ENCODE peak calls at places on chromosomes 1 and 21, in eight cellular contexts. R is tibial nerve, O is cardiac muscle cell, M is bronchial epithelial cell, W is vagina, K is GM12878, X is adrenal gland, I is IMR-90. S is an unnamed sample.

GRCh38 chr1:161013104-161013590 is 7.8 kb downstream of the F11R start:
- DNase-seq in R (no peak), O (peak), M (peak), W (no peak), K (no peak), X (peak), I (peak), S (no peak)

GRCh38 chr1:21909787-21910503 is 27.2 kb downstream of the HSPG2 start:
- DNase-seq in R (no peak), O (peak), M (peak), W (no peak), K (peak), X (peak), I (peak), S (peak)

GRCh38 chr1:173715538-173715844 is 710 bp downstream of the KLHL20 start:
- DNase-seq in R (no peak), O (no peak), M (peak), W (no peak), K (peak), X (no peak), I (no peak), S (no peak)

GRCh38 chr1:155277896-155278688 is 829 bp downstream of the HCN3 start:
- DNase-seq in R (no peak), O (peak), M (peak), W (no peak), K (no peak), X (peak), I (peak), S (peak)

GRCh38 chr1:151166506-151166956 is 587 bp downstream of the SCNM1 start:
- DNase-seq in R (no peak), O (peak), M (peak), W (no peak), K (no peak), X (no peak), I (peak), S (no peak)

GRCh38 chr1:185821612-185822385 is 87.6 kb downstream of the HMCN1 start:
- DNase-seq in R (no peak), O (no peak), M (peak), W (no peak), K (no peak), X (no peak), I (no peak), S (no peak)

GRCh38 chr1:246836647-246837046 is 95.1 kb downstream of the AHCTF1 start:
- DNase-seq in R (no peak), O (peak), M (no peak), W (no peak), K (no peak), X (no peak), I (no peak), S (no peak)

GRCh38 chr1:112625696-112626095 is 6.1 kb downstream of the CAPZA1 start:
- DNase-seq in R (no peak), O (peak), M (no peak), W (no peak), K (no peak), X (peak), I (no peak), S (no peak)

GRCh38 chr1:29830383-29830782 is 594.1 kb downstream of the PTPRU start:
- DNase-seq in R (no peak), O (no peak), M (no peak), W (peak), K (no peak), X (no peak), I (no peak), S (no peak)

GRCh38 chr1:221729771-221730170 is 12.1 kb downstream of the DUSP10 start:
- DNase-seq in R (no peak), O (no peak), M (no peak), W (peak), K (no peak), X (no peak), I (peak), S (no peak)

GRCh38 chr1:14929547-14930223 is 223.9 kb upstream of the TMEM51 start:
- DNase-seq in R (no peak), O (peak), M (peak), W (no peak), K (no peak), X (peak), I (peak), S (peak)

GRCh38 chr1:244655186-244655585 is 2.3 kb downstream of the DESI2 start:
- DNase-seq in R (no peak), O (no peak), M (no peak), W (no peak), K (no peak), X (no peak), I (no peak), S (no peak)

GRCh38 chr1:41878495-41878894 is 40.2 kb downstream of the HIVEP3 start:
- DNase-seq in R (no peak), O (no peak), M (no peak), W (no peak), K (no peak), X (no peak), I (no peak), S (no peak)

GRCh38 chr1:181506563-181507353 is 23.4 kb downstream of the CACNA1E start:
- DNase-seq in R (no peak), O (no peak), M (no peak), W (no peak), K (no peak), X (no peak), I (no peak), S (no peak)

GRCh38 chr1:150414592-150414991 is 50.6 kb downstream of the RPRD2 start:
- DNase-seq in R (no peak), O (no peak), M (no peak), W (no peak), K (no peak), X (no peak), I (no peak), S (no peak)

GRCh38 chr1:93120614-93121013 is 41.5 kb downstream of the MTF2 start:
- DNase-seq in R (no peak), O (no peak), M (no peak), W (no peak), K (no peak), X (no peak), I (no peak), S (no peak)

GRCh38 chr1:47709302-47710074 is 271.6 kb downstream of the FOXD2 start:
- DNase-seq in R (no peak), O (no peak), M (no peak), W (no peak), K (no peak), X (no peak), I (no peak), S (no peak)

GRCh38 chr1:219264557-219264956 is 90.9 kb downstream of the LYPLAL1 start:
- DNase-seq in R (no peak), O (no peak), M (no peak), W (no peak), K (no peak), X (no peak), I (no peak), S (no peak)

DNA sequence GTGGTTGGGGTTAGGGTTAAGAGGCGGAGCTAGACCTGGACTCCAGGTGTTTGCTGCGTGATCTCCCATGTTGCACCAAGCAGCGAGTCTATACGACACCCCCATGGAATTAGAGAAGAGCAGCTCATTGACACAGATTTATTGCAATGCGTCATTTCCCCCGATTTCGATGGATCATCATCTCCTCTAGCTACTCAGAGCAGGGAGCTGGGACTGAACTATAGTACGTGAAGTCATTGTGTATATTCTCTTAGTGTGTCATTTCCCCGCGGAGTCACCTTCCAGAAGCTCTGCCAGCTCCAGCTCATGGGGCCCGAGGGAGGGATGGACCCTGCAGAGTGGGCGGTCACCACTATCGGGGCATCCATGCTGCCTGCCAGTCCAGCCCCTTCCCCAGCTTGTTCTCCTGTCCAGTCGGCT is 7.5 kb upstream of the C2CD2 start:
- DNase-seq in R (no peak), O (no peak), M (no peak), W (no peak), K (no peak), X (peak), I (peak), S (no peak)
- H3K4me3 ChIP-seq in R (no peak), O (no peak), M (no peak), W (no peak), K (no peak), X (no peak), I (no peak), S (no peak)

GRCh38 chr1:172255223-172255560 is 165.3 kb upstream of the C1orf105 start:
- DNase-seq in R (no peak), O (no peak), M (no peak), W (no peak), K (no peak), X (no peak), I (no peak), S (no peak)
- H3K4me3 ChIP-seq in R (no peak), O (no peak), M (no peak), W (no peak), K (no peak), X (no peak), I (no peak), S (no peak)

GRCh38 chr1:193418745-193419058 is 232.3 kb upstream of the B3GALT2 start:
- DNase-seq in R (no peak), O (no peak), M (no peak), W (no peak), K (no peak), X (no peak), I (no peak), S (no peak)
- H3K4me3 ChIP-seq in R (peak), O (no peak), M (no peak), W (peak), K (no peak), X (no peak), I (peak), S (peak)

GRCh38 chr1:205600085-205600484 is 31.7 kb downstream of the ELK4 start:
- DNase-seq in R (no peak), O (peak), M (peak), W (no peak), K (no peak), X (no peak), I (peak), S (no peak)

GRCh38 chr1:205601209-205601608 is 30.6 kb downstream of the ELK4 start:
- DNase-seq in R (no peak), O (no peak), M (no peak), W (no peak), K (no peak), X (no peak), I (no peak), S (no peak)

GRCh38 chr1:205602118-205602517 is 29.7 kb downstream of the ELK4 start:
- DNase-seq in R (no peak), O (no peak), M (no peak), W (no peak), K (no peak), X (peak), I (no peak), S (no peak)

GRCh38 chr1:205604825-205605544 is 26.8 kb downstream of the ELK4 start:
- DNase-seq in R (no peak), O (no peak), M (no peak), W (no peak), K (no peak), X (peak), I (no peak), S (no peak)

DNA sequence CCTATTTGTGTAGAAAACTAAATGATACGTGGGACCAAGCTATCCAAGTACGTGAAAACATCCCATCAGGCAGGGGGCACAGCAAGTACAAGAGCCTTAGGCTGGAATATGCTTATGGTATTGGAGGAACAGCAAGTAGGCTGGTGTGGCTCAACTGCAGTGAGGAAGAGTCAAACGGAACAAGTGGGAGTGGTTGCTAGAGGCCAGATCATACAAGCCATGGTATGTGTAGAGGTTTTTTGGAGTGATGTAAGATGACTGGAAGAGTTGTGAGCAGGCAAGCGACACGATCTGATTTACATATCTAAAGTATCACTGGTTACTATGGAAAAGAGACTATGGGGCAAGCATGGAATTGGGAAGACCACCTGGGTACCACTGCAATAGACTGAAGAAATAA is 27.8 kb downstream of the ELK4 start:
- DNase-seq in R (no peak), O (no peak), M (no peak), W (no peak), K (no peak), X (no peak), I (no peak), S (no peak)
- H3K4me3 ChIP-seq in R (no peak), O (no peak), M (no peak), W (no peak), K (no peak), X (no peak), I (no peak), S (no peak)

GRCh38 chr1:63914241-63914640 is 140.4 kb downstream of the ROR1 start:
- DNase-seq in R (no peak), O (no peak), M (peak), W (no peak), K (no peak), X (no peak), I (no peak), S (no peak)

GRCh38 chr1:63916485-63917360 is 142.9 kb downstream of the ROR1 start:
- DNase-seq in R (no peak), O (no peak), M (no peak), W (no peak), K (no peak), X (no peak), I (no peak), S (no peak)

GRCh38 chr1:63913533-63913932 is 139.7 kb downstream of the ROR1 start:
- DNase-seq in R (no peak), O (no peak), M (no peak), W (no peak), K (no peak), X (no peak), I (peak), S (no peak)

GRCh38 chr1:63914706-63915105 is 140.9 kb downstream of the ROR1 start:
- DNase-seq in R (no peak), O (no peak), M (no peak), W (no peak), K (no peak), X (no peak), I (no peak), S (no peak)

DNA sequence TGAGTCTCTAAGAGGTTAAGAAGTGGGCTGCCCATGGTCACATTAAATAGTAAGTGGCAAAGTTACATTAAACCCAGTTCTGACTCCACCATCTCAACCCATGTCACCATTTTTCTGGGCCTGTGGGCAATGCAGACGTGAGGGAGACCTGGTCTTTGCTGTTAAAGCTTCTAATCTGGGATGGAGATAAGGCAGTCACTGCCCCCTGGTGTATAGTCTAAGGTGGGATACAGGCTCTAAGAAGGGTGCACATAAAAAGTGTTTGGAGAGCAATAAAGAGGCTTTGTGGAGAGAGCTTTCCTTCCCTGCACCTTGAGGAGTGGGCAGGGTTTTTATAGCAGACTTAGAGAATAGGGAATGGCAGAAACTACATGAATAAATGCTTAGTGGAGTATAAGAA is 141.3 kb downstream of the ROR1 start:
- DNase-seq in R (no peak), O (no peak), M (peak), W (no peak), K (no peak), X (no peak), I (peak), S (no peak)
- H3K4me3 ChIP-seq in R (no peak), O (no peak), M (no peak), W (no peak), K (no peak), X (no peak), I (no peak), S (no peak)